ENCODE peak calls at places on chromosomes 7 and 10, in eight cellular contexts. I is GM04503; P is amygdala; T is COLO829; Q is Calu3; K is non-pigmented ciliary epithelial cell; B is naive thymus-derived CD4-positive, alpha-beta T cell; N is RWPE2. H is an unnamed sample.

GRCh38 chr10:89355373-89355772 is 22.5 kb upstream of the IFIT1B start:
- DNase-seq in I (no peak), P (no peak), T (no peak), Q (no peak), K (no peak), B (no peak), N (no peak), H (no peak)

GRCh38 chr10:97827778-97828291 is 21.8 kb upstream of the GOLGA7B start:
- DNase-seq in I (no peak), P (no peak), T (peak; percentile 15), Q (no peak), K (no peak), B (no peak), N (no peak), H (no peak)

GRCh38 chr10:106111241-106111640 is 1053.3 kb downstream of the SORCS1 start:
- DNase-seq in I (no peak), P (no peak), T (no peak), Q (no peak), K (no peak), B (no peak), N (no peak), H (no peak)

GRCh38 chr10:92891885-92892705 is 43.8 kb downstream of the EXOC6 start:
- DNase-seq in I (no peak), P (no peak), T (peak; percentile 60), Q (peak; percentile 86), K (peak; percentile 53), B (no peak), N (peak; percentile 98), H (peak; percentile 59)

GRCh38 chr7:17233643-17234397 is 64.6 kb upstream of the AHR start:
- DNase-seq in I (no peak), P (no peak), T (no peak), Q (peak; percentile 40), K (no peak), B (peak; percentile 45), N (no peak), H (no peak)

GRCh38 chr7:90613088-90613498 is 17.0 kb downstream of the CDK14 start:
- DNase-seq in I (no peak), P (no peak), T (peak; percentile 72), Q (no peak), K (no peak), B (no peak), N (no peak), H (no peak)

GRCh38 chr10:69362471-69362954 is 54.2 kb downstream of the TACR2 start:
- DNase-seq in I (no peak), P (no peak), T (no peak), Q (peak; percentile 69), K (no peak), B (peak; percentile 36), N (no peak), H (no peak)

GRCh38 chr10:14384096-14384730 is 53.5 kb upstream of the FRMD4A start:
- DNase-seq in I (peak; percentile 54), P (no peak), T (no peak), Q (no peak), K (no peak), B (no peak), N (no peak), H (no peak)

GRCh38 chr10:75742355-75742754 is 310.9 kb downstream of the LRMDA start:
- DNase-seq in I (no peak), P (no peak), T (no peak), Q (no peak), K (no peak), B (no peak), N (no peak), H (no peak)

GRCh38 chr10:105579112-105579511 is 938.0 kb downstream of the SORCS3 start:
- DNase-seq in I (no peak), P (no peak), T (no peak), Q (no peak), K (no peak), B (no peak), N (no peak), H (no peak)

GRCh38 chr7:66330961-66331360 is 125.8 kb downstream of the TPST1 start:
- DNase-seq in I (peak; percentile 11), P (peak; percentile 20), T (no peak), Q (no peak), K (no peak), B (no peak), N (no peak), H (no peak)

GRCh38 chr7:50206521-50207250 is 97.8 kb upstream of the IKZF1 start:
- DNase-seq in I (no peak), P (no peak), T (no peak), Q (no peak), K (no peak), B (peak; percentile 77), N (no peak), H (no peak)

GRCh38 chr7:120407015-120407414 is 134.0 kb downstream of the KCND2 start:
- DNase-seq in I (no peak), P (no peak), T (no peak), Q (no peak), K (no peak), B (no peak), N (no peak), H (no peak)

GRCh38 chr10:131729361-131729760 is 171.4 kb upstream of the PPP2R2D start:
- DNase-seq in I (no peak), P (no peak), T (no peak), Q (no peak), K (no peak), B (no peak), N (no peak), H (no peak)

GRCh38 chr7:21568762-21569161 is 25.9 kb downstream of the DNAH11 start:
- DNase-seq in I (no peak), P (no peak), T (no peak), Q (peak; percentile 24), K (no peak), B (peak; percentile 16), N (no peak), H (no peak)

GRCh38 chr7:114173170-114173569 is 241.4 kb upstream of the FOXP2 start:
- DNase-seq in I (no peak), P (no peak), T (no peak), Q (no peak), K (no peak), B (no peak), N (no peak), H (no peak)